ENCODE peak calls at places on chromosomes 3 and 15, in eight cellular contexts. O is mammary epithelial cell; D is kidney epithelial cell; T is activated CD8-positive, alpha-beta T cell treated with anti-CD3 and anti-CD28 coated beads for 36 hours; V is omental fat pad; Z is Panc1; F is GM13976; H is nephron progenitor cell. I is an unnamed sample.

GRCh38 chr3:49255112-49255511 is 21.9 kb downstream of the C3orf62 start:
- DNase-seq in O (peak; percentile 21), D (no peak), T (no peak), V (no peak), Z (no peak), F (no peak), H (no peak), I (no peak)

GRCh38 chr3:53227993-53228885 is 27.6 kb downstream of the TKT start:
- DNase-seq in O (no peak), D (no peak), T (no peak), V (no peak), Z (no peak), F (no peak), H (no peak), I (no peak)

GRCh38 chr15:31342781-31343626 is 16.4 kb downstream of the KLF13 start:
- DNase-seq in O (no peak), D (no peak), T (peak; percentile 55), V (no peak), Z (no peak), F (no peak), H (no peak), I (no peak)

GRCh38 chr15:77027697-77028450 is 32.9 kb downstream of the PSTPIP1 start:
- DNase-seq in O (no peak), D (no peak), T (peak; percentile 1), V (peak; percentile 21), Z (no peak), F (no peak), H (peak; percentile 54), I (no peak)

GRCh38 chr15:89494941-89495637 is 1.3 kb downstream of the RHCG start:
- DNase-seq in O (no peak), D (no peak), T (peak; percentile 57), V (no peak), Z (no peak), F (peak; percentile 66), H (peak; percentile 58), I (peak; percentile 62)

GRCh38 chr15:73564255-73564654 is 68.9 kb downstream of the NPTN start:
- DNase-seq in O (peak; percentile 55), D (peak; percentile 38), T (no peak), V (no peak), Z (no peak), F (no peak), H (no peak), I (no peak)

GRCh38 chr3:139265131-139266016 is 78.4 kb upstream of the MRPS22 start:
- DNase-seq in O (no peak), D (no peak), T (no peak), V (no peak), Z (no peak), F (no peak), H (no peak), I (no peak)

GRCh38 chr3:166125179-166125578 is 288.0 kb upstream of the BCHE start:
- DNase-seq in O (no peak), D (no peak), T (no peak), V (no peak), Z (no peak), F (no peak), H (no peak), I (no peak)

GRCh38 chr3:189776163-189776824 is 145.1 kb downstream of the TP63 start:
- DNase-seq in O (no peak), D (no peak), T (no peak), V (no peak), Z (no peak), F (no peak), H (no peak), I (no peak)

GRCh38 chr3:115580566-115580965 is 42.7 kb upstream of the GAP43 start:
- DNase-seq in O (no peak), D (no peak), T (no peak), V (no peak), Z (no peak), F (no peak), H (no peak), I (no peak)

GRCh38 chr15:62985768-62986167 is 56.8 kb upstream of the TPM1 start:
- DNase-seq in O (no peak), D (no peak), T (no peak), V (no peak), Z (no peak), F (no peak), H (no peak), I (no peak)

GRCh38 chr15:92654662-92655061 is 913 bp downstream of the FAM174B start:
- DNase-seq in O (no peak), D (no peak), T (no peak), V (no peak), Z (no peak), F (no peak), H (no peak), I (peak; percentile 37)

GRCh38 chr3:50422153-50422552 is 62.8 kb upstream of the TMEM115 start:
- DNase-seq in O (no peak), D (no peak), T (no peak), V (no peak), Z (no peak), F (no peak), H (no peak), I (no peak)

GRCh38 chr15:39622660-39623549 is 42.0 kb downstream of the THBS1 start:
- DNase-seq in O (no peak), D (no peak), T (no peak), V (no peak), Z (no peak), F (no peak), H (no peak), I (no peak)

GRCh38 chr15:78768531-78769408 is 42.5 kb downstream of the ADAMTS7 start:
- DNase-seq in O (no peak), D (no peak), T (no peak), V (no peak), Z (no peak), F (no peak), H (no peak), I (no peak)

GRCh38 chr3:8519156-8519555 is 17.5 kb downstream of the LMCD1 start:
- DNase-seq in O (peak; percentile 33), D (no peak), T (no peak), V (no peak), Z (no peak), F (no peak), H (no peak), I (no peak)

GRCh38 chr3:61532739-61533500 is 28.5 kb upstream of the PTPRG start:
- DNase-seq in O (no peak), D (no peak), T (no peak), V (no peak), Z (no peak), F (no peak), H (no peak), I (no peak)

GRCh38 chr15:52360229-52361203 is 64.9 kb upstream of the MYO5C start:
- DNase-seq in O (peak; percentile 73), D (no peak), T (no peak), V (no peak), Z (no peak), F (no peak), H (no peak), I (no peak)

GRCh38 chr15:52362497-52362896 is 66.9 kb upstream of the MYO5C start:
- DNase-seq in O (peak; percentile 72), D (no peak), T (no peak), V (no peak), Z (no peak), F (no peak), H (no peak), I (no peak)

GRCh38 chr15:52357949-52358348 is 62.3 kb upstream of the MYO5C start:
- DNase-seq in O (no peak), D (no peak), T (no peak), V (no peak), Z (no peak), F (no peak), H (no peak), I (no peak)

GRCh38 chr15:52361975-52362494 is 66.4 kb upstream of the MYO5C start:
- DNase-seq in O (no peak), D (no peak), T (no peak), V (no peak), Z (no peak), F (no peak), H (no peak), I (no peak)
- TF ChIP-seq CTCF in O (no peak), D (no peak), T (no peak), V (no peak), Z (no peak), F (no peak), H (no peak), I (no peak)

GRCh38 chr3:44914936-44915335 is 40.5 kb downstream of the TGM4 start:
- DNase-seq in O (no peak), D (no peak), T (no peak), V (no peak), Z (no peak), F (no peak), H (no peak), I (no peak)
- TF ChIP-seq CTCF in O (peak; percentile 44), D (peak; percentile 32), T (no peak), V (no peak), Z (peak; percentile 52), F (no peak), H (peak; percentile 26), I (peak; percentile 30)

DNA sequence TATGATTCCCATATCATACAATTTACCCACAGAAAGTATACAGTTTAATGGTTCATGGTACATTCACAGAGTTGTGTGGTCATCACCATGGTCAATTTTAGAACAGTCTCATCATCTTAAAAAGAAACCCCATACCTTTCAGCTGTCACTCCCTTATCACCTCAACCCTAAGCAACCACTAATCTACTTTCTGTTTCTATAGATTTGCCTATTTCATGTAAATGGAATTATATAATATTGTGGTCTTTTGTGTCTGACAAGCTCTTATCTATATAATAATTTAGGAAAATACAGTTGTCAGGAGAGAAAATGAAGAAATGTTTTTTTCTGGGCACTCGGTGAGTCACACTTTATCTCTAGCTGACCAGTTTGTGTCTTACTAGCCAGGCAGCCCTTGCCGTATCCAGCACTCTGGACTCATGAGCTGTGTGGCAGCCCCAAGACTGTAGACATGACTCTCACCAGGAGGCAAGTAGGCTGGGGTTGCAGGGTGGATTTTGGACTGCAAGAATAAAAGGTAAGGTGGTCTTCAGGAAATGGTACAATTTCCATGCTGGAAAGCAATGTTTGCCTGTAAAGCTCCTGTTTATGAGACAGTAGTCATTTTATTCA is 234.6 kb downstream of the THRB start:
- DNase-seq in O (no peak), D (no peak), T (no peak), V (no peak), Z (no peak), F (no peak), H (no peak), I (no peak)
- TF ChIP-seq CTCF in O (no peak), D (no peak), T (no peak), V (no peak), Z (no peak), F (no peak), H (no peak), I (no peak)

DNA sequence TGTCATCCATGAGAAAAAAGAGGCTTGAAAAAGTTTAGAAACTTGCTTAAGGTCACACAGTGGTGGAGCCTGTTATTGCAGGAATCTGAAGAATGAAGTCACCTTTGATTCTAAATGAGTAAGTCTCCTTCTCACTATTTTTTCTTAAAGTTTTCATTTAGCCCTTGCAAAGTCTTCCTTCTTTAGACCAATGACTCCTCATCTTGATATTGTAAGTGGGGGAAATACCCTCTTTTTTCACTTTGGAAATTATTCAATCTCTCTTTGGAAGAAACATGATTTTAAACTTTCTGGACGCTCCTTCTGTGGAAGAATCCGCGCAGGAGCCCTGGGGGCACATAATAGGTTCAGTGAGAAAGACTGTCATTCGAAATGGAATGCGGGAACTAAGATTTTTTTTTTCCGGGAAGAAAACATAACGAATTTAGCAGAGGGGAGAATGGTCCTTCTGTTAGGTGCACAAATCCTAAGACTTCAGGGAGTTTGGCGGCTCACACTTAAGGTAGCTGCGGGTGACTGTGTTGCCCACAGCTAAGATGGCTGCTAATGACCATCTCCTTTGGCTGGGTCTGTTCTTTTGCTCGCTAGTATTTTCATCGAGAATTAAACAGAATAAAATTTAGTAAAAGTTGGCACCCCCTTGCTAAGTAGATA is 614 bp upstream of the SLMAP start:
- DNase-seq in O (peak; percentile 68), D (peak; percentile 74), T (peak; percentile 7), V (no peak), Z (no peak), F (peak; percentile 72), H (peak; percentile 28), I (peak; percentile 70)
- TF ChIP-seq CTCF in O (peak; percentile 27), D (peak; percentile 26), T (peak; percentile 48), V (no peak), Z (no peak), F (no peak), H (peak; percentile 23), I (no peak)

I was measured in GM13977.